ENCODE peak calls at places on chromosomes 12 and 14, in eight cellular contexts. H is pancreas; V is neural progenitor cell; X is effector memory CD4-positive, alpha-beta T cell; E is Peyer's patch; S is tibial artery; K is CD8-positive, alpha-beta memory T cell; P is HCT116. R is an unnamed sample.
A peak's percentile ranks its signal among the peaks of the same experiment; 100 is the strongest.

GRCh38 chr14:60396718-60397343 is 89.0 kb downstream of the C14orf39 start:
- DNase-seq in H (no peak), V (no peak), X (no peak), E (no peak), S (no peak), K (no peak), P (no peak), R (no peak)

GRCh38 chr12:54159549-54159948 is 29.2 kb downstream of the SMUG1 start:
- DNase-seq in H (no peak), V (no peak), X (no peak), E (no peak), S (no peak), K (no peak), P (no peak), R (no peak)

GRCh38 chr12:116391501-116391900 is 114.0 kb upstream of the MED13L start:
- DNase-seq in H (no peak), V (no peak), X (no peak), E (no peak), S (no peak), K (no peak), P (no peak), R (no peak)

GRCh38 chr14:59360923-59361794 is 104.0 kb downstream of the GPR135 start:
- DNase-seq in H (peak; percentile 22), V (no peak), X (no peak), E (peak; percentile 84), S (peak; percentile 70), K (no peak), P (peak; percentile 86), R (no peak)

GRCh38 chr14:95102678-95103039 is 54.7 kb downstream of the DICER1 start:
- DNase-seq in H (no peak), V (no peak), X (no peak), E (no peak), S (no peak), K (no peak), P (no peak), R (no peak)

GRCh38 chr12:85004199-85004598 is 31.9 kb downstream of the TSPAN19 start:
- DNase-seq in H (no peak), V (no peak), X (no peak), E (no peak), S (no peak), K (no peak), P (no peak), R (no peak)

GRCh38 chr12:52205584-52206308 is 13.9 kb upstream of the KRT80 start:
- DNase-seq in H (no peak), V (no peak), X (no peak), E (no peak), S (no peak), K (no peak), P (no peak), R (no peak)

GRCh38 chr12:89862511-89863331 is 154.1 kb upstream of the ATP2B1 start:
- DNase-seq in H (no peak), V (no peak), X (peak; percentile 30), E (peak; percentile 81), S (no peak), K (peak; percentile 13), P (no peak), R (peak; percentile 16)

GRCh38 chr12:105554223-105554678 is 223.8 kb downstream of the C12orf75 start:
- DNase-seq in H (no peak), V (peak; percentile 70), X (no peak), E (no peak), S (no peak), K (no peak), P (no peak), R (no peak)

GRCh38 chr12:124401563-124402180 is 106.8 kb downstream of the RFLNA start:
- DNase-seq in H (no peak), V (peak; percentile 34), X (no peak), E (no peak), S (no peak), K (no peak), P (no peak), R (no peak)

GRCh38 chr12:108914031-108914630 is 34.2 kb downstream of the DAO start:
- DNase-seq in H (no peak), V (no peak), X (no peak), E (no peak), S (no peak), K (no peak), P (no peak), R (no peak)

GRCh38 chr12:20450591-20450990 is 82.3 kb downstream of the PDE3A start:
- DNase-seq in H (no peak), V (no peak), X (no peak), E (no peak), S (no peak), K (no peak), P (no peak), R (no peak)

GRCh38 chr14:106802413-106803364 is 1276.3 kb downstream of the TMEM121 start:
- DNase-seq in H (peak; percentile 22), V (no peak), X (no peak), E (no peak), S (no peak), K (no peak), P (no peak), R (no peak)

GRCh38 chr14:82003418-82003817 is 469.8 kb upstream of the SEL1L start:
- DNase-seq in H (no peak), V (no peak), X (no peak), E (no peak), S (no peak), K (no peak), P (no peak), R (no peak)

GRCh38 chr12:94873368-94874085 is 130.0 kb downstream of the NDUFA12 start:
- DNase-seq in H (no peak), V (peak; percentile 85), X (no peak), E (no peak), S (no peak), K (no peak), P (no peak), R (no peak)

DNA sequence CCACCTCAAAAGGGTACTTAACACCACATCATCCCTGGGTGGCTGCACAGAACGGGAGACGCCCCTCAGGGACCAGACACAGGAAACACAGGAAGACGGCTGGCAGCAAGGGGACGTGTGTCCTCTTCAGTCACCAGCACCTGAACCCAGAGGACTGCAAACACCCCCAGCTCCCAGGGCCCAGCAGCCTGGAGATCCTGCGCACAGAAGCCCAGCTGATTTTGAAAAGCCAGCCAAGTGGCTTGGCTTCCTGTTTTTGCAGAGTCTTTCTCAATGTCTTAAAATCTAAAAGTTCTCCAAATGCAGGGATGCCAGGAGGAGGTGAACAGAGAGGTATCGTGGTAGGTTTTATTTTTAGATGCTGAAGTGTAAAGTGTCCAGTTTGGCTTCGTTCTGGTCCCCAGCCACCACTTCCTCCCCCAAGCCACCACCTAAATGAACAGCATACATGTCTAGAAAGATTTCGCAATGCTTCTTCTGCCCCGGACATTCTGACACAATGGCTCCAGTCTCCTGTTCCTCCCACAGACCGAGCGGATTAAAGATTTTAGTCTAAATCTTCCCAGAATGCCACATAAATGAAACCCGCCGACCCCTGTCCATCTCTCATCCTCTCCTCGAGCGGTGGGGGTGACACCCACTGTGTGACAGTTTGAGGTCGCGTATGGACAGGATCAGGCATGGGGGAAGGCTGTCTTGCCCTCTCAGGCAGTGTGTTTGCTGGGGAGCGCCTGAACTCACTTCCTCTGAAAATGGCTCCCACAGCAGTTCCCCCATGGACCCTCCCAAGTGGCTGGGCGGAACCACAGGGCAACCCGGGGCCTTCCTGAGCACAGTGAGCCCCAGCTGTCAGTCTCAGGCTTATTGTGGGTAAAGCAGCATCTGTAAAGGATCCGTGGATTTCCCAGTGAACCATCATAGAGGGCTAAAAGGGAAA is 41.6 kb downstream of the ITPK1 start:
- DNase-seq in H (no peak), V (no peak), X (no peak), E (peak; percentile 64), S (no peak), K (no peak), P (no peak), R (no peak)
- H3K27ac ChIP-seq in H (no peak overlapping the region), V (no peak overlapping the region), X (no peak overlapping the region), E (peak overlapping the region; percentile 13), S (peak overlapping the region; percentile 48), K (no peak overlapping the region), P (no peak overlapping the region), R (peak overlapping the region; percentile 71)

GRCh38 chr14:92726933-92727262 is 21.5 kb downstream of the LGMN start:
- DNase-seq in H (no peak), V (no peak), X (no peak), E (no peak), S (no peak), K (no peak), P (no peak), R (no peak)

GRCh38 chr14:92724516-92725340 is 23.7 kb downstream of the LGMN start:
- DNase-seq in H (no peak), V (peak; percentile 30), X (no peak), E (no peak), S (peak; percentile 75), K (no peak), P (no peak), R (no peak)

GRCh38 chr14:92729632-92730358 is 18.6 kb downstream of the LGMN start:
- DNase-seq in H (no peak), V (no peak), X (no peak), E (no peak), S (no peak), K (no peak), P (no peak), R (no peak)

GRCh38 chr14:92728781-92729364 is 19.6 kb downstream of the LGMN start:
- DNase-seq in H (no peak), V (no peak), X (no peak), E (peak; percentile 76), S (no peak), K (no peak), P (no peak), R (no peak)

DNA sequence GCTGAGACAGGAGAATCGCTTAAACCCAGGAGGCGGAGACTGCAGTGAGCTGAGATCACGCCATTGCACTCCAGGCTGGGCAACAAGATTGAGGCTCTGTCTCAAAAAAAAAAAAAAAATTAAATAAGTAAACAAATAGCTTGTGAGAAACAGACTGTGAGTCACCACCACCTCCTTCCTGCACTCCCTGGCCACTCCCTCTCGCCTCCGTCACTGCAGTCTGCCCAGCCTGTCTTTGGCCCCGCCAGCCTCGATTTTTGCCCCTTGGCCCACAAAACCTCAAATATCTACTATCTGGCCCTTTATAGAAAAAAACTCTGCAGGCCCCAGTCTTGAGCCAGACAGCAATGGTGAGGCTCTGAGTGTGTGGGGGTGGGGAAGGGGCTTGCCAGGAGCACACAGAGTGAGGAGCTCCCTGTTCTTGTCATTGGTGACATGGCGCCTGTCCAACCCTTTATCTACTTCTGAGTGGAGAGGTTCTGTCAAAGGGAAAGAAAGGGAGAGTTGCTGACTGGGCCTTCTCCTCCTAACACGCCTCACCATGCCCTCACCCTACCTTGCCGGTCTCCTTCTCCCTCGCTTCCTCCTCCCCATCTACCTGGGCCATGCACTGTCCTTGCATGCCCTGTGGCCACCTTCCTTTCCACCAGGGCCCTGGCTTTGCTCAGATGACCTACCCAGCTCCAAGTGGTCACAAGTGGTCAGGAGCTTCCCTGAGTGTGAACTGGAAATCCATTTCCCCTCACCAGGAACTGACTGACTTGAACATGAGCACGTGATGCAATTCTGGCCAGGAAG is 22.1 kb downstream of the LGMN start:
- DNase-seq in H (peak; percentile 73), V (no peak), X (no peak), E (peak; percentile 90), S (peak; percentile 86), K (peak; percentile 37), P (peak; percentile 39), R (no peak)
- H3K27ac ChIP-seq in H (no peak overlapping the region), V (no peak overlapping the region), X (no peak overlapping the region), E (peak overlapping the region; percentile 69), S (peak overlapping the region; percentile 17), K (no peak overlapping the region), P (peak overlapping the region; percentile 33), R (no peak overlapping the region)

GRCh38 chr14:22846811-22847307 is 10.5 kb downstream of the MMP14 start:
- DNase-seq in H (no peak), V (no peak), X (no peak), E (no peak), S (no peak), K (no peak), P (no peak), R (no peak)
- H3K27ac ChIP-seq in H (no peak overlapping the region), V (no peak overlapping the region), X (no peak overlapping the region), E (peak overlapping the region; percentile 64), S (peak overlapping the region; percentile 97), K (no peak overlapping the region), P (no peak overlapping the region), R (no peak overlapping the region)

GRCh38 chr12:4275869-4276253 is 2.3 kb downstream of the CCND2 start:
- DNase-seq in H (peak; percentile 32), V (peak; percentile 19), X (no peak), E (no peak), S (no peak), K (no peak), P (no peak), R (no peak)
- H3K27ac ChIP-seq in H (no peak overlapping the region), V (no peak overlapping the region), X (peak overlapping the region; percentile 97), E (peak overlapping the region; percentile 89), S (peak overlapping the region; percentile 91), K (peak overlapping the region; percentile 94), P (no peak overlapping the region), R (no peak overlapping the region)

R was measured in substantia nigra.